ENCODE peak calls at places on chromosomes 3 and 15, in ten cellular contexts. One of them, this sample, is unnamed.

GRCh38 chr3:47571391-47572165 is 7.1 kb downstream of the CSPG5 start:
- DNase-seq in NT2/D1: no peak
- DNase-seq in IMR-90: no peak
- DNase-seq in heart right ventricle: no peak
- DNase-seq in astrocyte: no peak
- DNase-seq in cardiac muscle cell: no peak
- DNase-seq in left ventricle myocardium inferior: no peak
- DNase-seq in naive thymus-derived CD4-positive, alpha-beta T cell: no peak
- DNase-seq in CD4-positive, CD25-positive, alpha-beta regulatory T cell: no peak
- DNase-seq in body of pancreas: no peak
- DNase-seq in this sample: no peak

GRCh38 chr3:72155391-72156064 is 370.6 kb upstream of the PROK2 start:
- DNase-seq in NT2/D1: no peak
- DNase-seq in IMR-90: peak; percentile 98
- DNase-seq in heart right ventricle: peak; percentile 28
- DNase-seq in astrocyte: peak; percentile 98
- DNase-seq in cardiac muscle cell: peak; percentile 94
- DNase-seq in left ventricle myocardium inferior: peak; percentile 35
- DNase-seq in naive thymus-derived CD4-positive, alpha-beta T cell: no peak
- DNase-seq in CD4-positive, CD25-positive, alpha-beta regulatory T cell: no peak
- DNase-seq in body of pancreas: peak; percentile 46
- DNase-seq in this sample: peak; percentile 2

GRCh38 chr3:81643721-81644120 is 117.7 kb downstream of the GBE1 start:
- DNase-seq in NT2/D1: no peak
- DNase-seq in IMR-90: peak; percentile 45
- DNase-seq in heart right ventricle: no peak
- DNase-seq in astrocyte: peak; percentile 22
- DNase-seq in cardiac muscle cell: peak; percentile 60
- DNase-seq in left ventricle myocardium inferior: no peak
- DNase-seq in naive thymus-derived CD4-positive, alpha-beta T cell: no peak
- DNase-seq in CD4-positive, CD25-positive, alpha-beta regulatory T cell: no peak
- DNase-seq in body of pancreas: no peak
- DNase-seq in this sample: no peak

GRCh38 chr3:112734718-112735350 is 93.9 kb upstream of the CCDC80 start:
- DNase-seq in NT2/D1: peak; percentile 75
- DNase-seq in IMR-90: peak; percentile 78
- DNase-seq in heart right ventricle: no peak
- DNase-seq in astrocyte: peak; percentile 45
- DNase-seq in cardiac muscle cell: peak; percentile 96
- DNase-seq in left ventricle myocardium inferior: no peak
- DNase-seq in naive thymus-derived CD4-positive, alpha-beta T cell: peak; percentile 76
- DNase-seq in CD4-positive, CD25-positive, alpha-beta regulatory T cell: peak; percentile 30
- DNase-seq in body of pancreas: peak; percentile 66
- DNase-seq in this sample: peak; percentile 72

GRCh38 chr3:121757087-121757811 is 7.7 kb upstream of the GOLGB1 start:
- DNase-seq in NT2/D1: no peak
- DNase-seq in IMR-90: no peak
- DNase-seq in heart right ventricle: no peak
- DNase-seq in astrocyte: no peak
- DNase-seq in cardiac muscle cell: peak; percentile 93
- DNase-seq in left ventricle myocardium inferior: peak; percentile 30
- DNase-seq in naive thymus-derived CD4-positive, alpha-beta T cell: no peak
- DNase-seq in CD4-positive, CD25-positive, alpha-beta regulatory T cell: no peak
- DNase-seq in body of pancreas: no peak
- DNase-seq in this sample: no peak

GRCh38 chr3:147356909-147357733 is 49.2 kb downstream of the ZIC4 start:
- DNase-seq in NT2/D1: no peak
- DNase-seq in IMR-90: no peak
- DNase-seq in heart right ventricle: no peak
- DNase-seq in astrocyte: no peak
- DNase-seq in cardiac muscle cell: no peak
- DNase-seq in left ventricle myocardium inferior: no peak
- DNase-seq in naive thymus-derived CD4-positive, alpha-beta T cell: no peak
- DNase-seq in CD4-positive, CD25-positive, alpha-beta regulatory T cell: no peak
- DNase-seq in body of pancreas: no peak
- DNase-seq in this sample: no peak

GRCh38 chr15:69648775-69649735 is 196.4 kb downstream of the RPLP1 start:
- DNase-seq in NT2/D1: peak; percentile 32
- DNase-seq in IMR-90: no peak
- DNase-seq in heart right ventricle: no peak
- DNase-seq in astrocyte: no peak
- DNase-seq in cardiac muscle cell: no peak
- DNase-seq in left ventricle myocardium inferior: no peak
- DNase-seq in naive thymus-derived CD4-positive, alpha-beta T cell: no peak
- DNase-seq in CD4-positive, CD25-positive, alpha-beta regulatory T cell: no peak
- DNase-seq in body of pancreas: no peak
- DNase-seq in this sample: peak; percentile 17

GRCh38 chr3:186888569-186888968 is 41.8 kb upstream of the ST6GAL1 start:
- DNase-seq in NT2/D1: no peak
- DNase-seq in IMR-90: no peak
- DNase-seq in heart right ventricle: no peak
- DNase-seq in astrocyte: no peak
- DNase-seq in cardiac muscle cell: peak; percentile 16
- DNase-seq in left ventricle myocardium inferior: no peak
- DNase-seq in naive thymus-derived CD4-positive, alpha-beta T cell: no peak
- DNase-seq in CD4-positive, CD25-positive, alpha-beta regulatory T cell: no peak
- DNase-seq in body of pancreas: no peak
- DNase-seq in this sample: no peak

GRCh38 chr15:50265620-50266019 is at the start of gene HDC:
- DNase-seq in NT2/D1: no peak
- DNase-seq in IMR-90: no peak
- DNase-seq in heart right ventricle: no peak
- DNase-seq in astrocyte: no peak
- DNase-seq in cardiac muscle cell: no peak
- DNase-seq in left ventricle myocardium inferior: no peak
- DNase-seq in naive thymus-derived CD4-positive, alpha-beta T cell: no peak
- DNase-seq in CD4-positive, CD25-positive, alpha-beta regulatory T cell: no peak
- DNase-seq in body of pancreas: no peak
- DNase-seq in this sample: no peak

GRCh38 chr3:133301194-133301593 is 98.7 kb upstream of the BFSP2 start:
- DNase-seq in NT2/D1: no peak
- DNase-seq in IMR-90: peak; percentile 96
- DNase-seq in heart right ventricle: no peak
- DNase-seq in astrocyte: peak; percentile 95
- DNase-seq in cardiac muscle cell: peak; percentile 52
- DNase-seq in left ventricle myocardium inferior: no peak
- DNase-seq in naive thymus-derived CD4-positive, alpha-beta T cell: no peak
- DNase-seq in CD4-positive, CD25-positive, alpha-beta regulatory T cell: no peak
- DNase-seq in body of pancreas: no peak
- DNase-seq in this sample: peak; percentile 83

GRCh38 chr3:16768956-16769355 is 115.8 kb upstream of the PLCL2 start:
- DNase-seq in NT2/D1: peak; percentile 81
- DNase-seq in IMR-90: no peak
- DNase-seq in heart right ventricle: no peak
- DNase-seq in astrocyte: peak; percentile 68
- DNase-seq in cardiac muscle cell: peak; percentile 84
- DNase-seq in left ventricle myocardium inferior: no peak
- DNase-seq in naive thymus-derived CD4-positive, alpha-beta T cell: no peak
- DNase-seq in CD4-positive, CD25-positive, alpha-beta regulatory T cell: no peak
- DNase-seq in body of pancreas: no peak
- DNase-seq in this sample: no peak

GRCh38 chr15:23422946-23423708 is 23.9 kb downstream of the GOLGA6L2 start:
- DNase-seq in NT2/D1: no peak
- DNase-seq in IMR-90: no peak
- DNase-seq in heart right ventricle: peak; percentile 23
- DNase-seq in astrocyte: no peak
- DNase-seq in cardiac muscle cell: peak; percentile 1
- DNase-seq in left ventricle myocardium inferior: no peak
- DNase-seq in naive thymus-derived CD4-positive, alpha-beta T cell: no peak
- DNase-seq in CD4-positive, CD25-positive, alpha-beta regulatory T cell: no peak
- DNase-seq in body of pancreas: no peak
- DNase-seq in this sample: no peak

GRCh38 chr3:69232447-69232846 is 110.1 kb upstream of the LMOD3 start:
- DNase-seq in NT2/D1: no peak
- DNase-seq in IMR-90: no peak
- DNase-seq in heart right ventricle: no peak
- DNase-seq in astrocyte: no peak
- DNase-seq in cardiac muscle cell: no peak
- DNase-seq in left ventricle myocardium inferior: no peak
- DNase-seq in naive thymus-derived CD4-positive, alpha-beta T cell: no peak
- DNase-seq in CD4-positive, CD25-positive, alpha-beta regulatory T cell: no peak
- DNase-seq in body of pancreas: no peak
- DNase-seq in this sample: no peak

GRCh38 chr3:61173685-61174084 is 77.6 kb downstream of the FHIT start:
- DNase-seq in NT2/D1: no peak
- DNase-seq in IMR-90: no peak
- DNase-seq in heart right ventricle: no peak
- DNase-seq in astrocyte: no peak
- DNase-seq in cardiac muscle cell: no peak
- DNase-seq in left ventricle myocardium inferior: no peak
- DNase-seq in naive thymus-derived CD4-positive, alpha-beta T cell: no peak
- DNase-seq in CD4-positive, CD25-positive, alpha-beta regulatory T cell: no peak
- DNase-seq in body of pancreas: no peak
- DNase-seq in this sample: no peak

GRCh38 chr3:119145500-119146167 is at the start of gene TEX55:
- DNase-seq in NT2/D1: peak; percentile 25
- DNase-seq in IMR-90: peak; percentile 61
- DNase-seq in heart right ventricle: peak; percentile 39
- DNase-seq in astrocyte: peak; percentile 29
- DNase-seq in cardiac muscle cell: peak; percentile 72
- DNase-seq in left ventricle myocardium inferior: peak; percentile 16
- DNase-seq in naive thymus-derived CD4-positive, alpha-beta T cell: peak; percentile 38
- DNase-seq in CD4-positive, CD25-positive, alpha-beta regulatory T cell: no peak
- DNase-seq in body of pancreas: peak; percentile 36
- DNase-seq in this sample: no peak

DNA sequence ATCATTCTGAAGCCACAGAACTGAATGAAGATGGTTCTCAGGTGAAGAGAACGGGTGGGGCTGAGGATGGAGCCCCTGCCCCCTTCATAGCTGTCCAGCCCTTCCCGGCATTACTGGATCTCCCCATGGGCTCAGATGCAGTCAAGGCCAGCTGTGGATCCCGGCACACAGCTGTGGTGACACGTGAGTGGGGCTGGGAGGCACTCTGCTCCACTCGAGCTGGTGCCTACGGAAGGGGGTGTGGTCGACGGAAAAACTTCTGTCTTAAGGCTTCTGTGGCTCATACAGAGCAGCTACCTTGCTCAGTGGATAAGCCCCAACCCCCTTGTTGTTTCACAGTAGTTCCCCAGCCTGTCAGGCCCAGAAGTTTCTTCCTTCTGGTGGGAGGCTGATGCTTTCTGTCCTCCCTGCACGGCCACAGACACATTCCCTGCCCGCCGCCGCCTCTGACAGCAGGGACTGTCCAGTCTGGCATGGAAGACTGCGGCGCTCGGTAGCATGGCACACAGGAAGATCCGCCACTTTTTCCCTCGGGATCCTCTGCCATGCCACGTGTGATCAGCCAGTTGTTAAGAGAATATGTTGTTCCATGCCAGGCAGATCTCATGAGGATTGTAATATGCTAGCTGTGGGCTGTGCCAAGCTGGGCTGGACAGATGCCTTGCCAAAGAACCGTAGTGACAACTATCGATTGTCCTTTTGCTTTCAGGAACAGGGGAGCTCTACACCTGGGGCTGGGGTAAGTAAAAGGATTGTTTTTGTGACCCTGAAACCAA is 5.8 kb downstream of the RCCD1 start:
- DNase-seq in NT2/D1: no peak
- DNase-seq in IMR-90: no peak
- DNase-seq in heart right ventricle: no peak
- DNase-seq in astrocyte: no peak
- DNase-seq in cardiac muscle cell: no peak
- DNase-seq in left ventricle myocardium inferior: no peak
- DNase-seq in naive thymus-derived CD4-positive, alpha-beta T cell: no peak
- DNase-seq in CD4-positive, CD25-positive, alpha-beta regulatory T cell: no peak
- DNase-seq in body of pancreas: no peak
- DNase-seq in this sample: no peak
- H3K4me1 ChIP-seq in NT2/D1: peaks cover 8% of the 10 kb centered on the region
- H3K4me1 ChIP-seq in IMR-90: peaks cover 6% of the 10 kb centered on the region
- H3K4me1 ChIP-seq in heart right ventricle: peaks cover 29% of the 10 kb centered on the region
- H3K4me1 ChIP-seq in astrocyte: peaks cover 18% of the 10 kb centered on the region
- H3K4me1 ChIP-seq in cardiac muscle cell: peaks cover 8% of the 10 kb centered on the region
- H3K4me1 ChIP-seq in left ventricle myocardium inferior: peaks cover 58% of the 10 kb centered on the region
- H3K4me1 ChIP-seq in naive thymus-derived CD4-positive, alpha-beta T cell: peaks cover 7% of the 10 kb centered on the region
- H3K4me1 ChIP-seq in CD4-positive, CD25-positive, alpha-beta regulatory T cell: peaks cover 15% of the 10 kb centered on the region
- H3K4me1 ChIP-seq in body of pancreas: peaks cover 22% of the 10 kb centered on the region
- H3K4me1 ChIP-seq in this sample: peaks cover 5% of the 10 kb centered on the region

DNA sequence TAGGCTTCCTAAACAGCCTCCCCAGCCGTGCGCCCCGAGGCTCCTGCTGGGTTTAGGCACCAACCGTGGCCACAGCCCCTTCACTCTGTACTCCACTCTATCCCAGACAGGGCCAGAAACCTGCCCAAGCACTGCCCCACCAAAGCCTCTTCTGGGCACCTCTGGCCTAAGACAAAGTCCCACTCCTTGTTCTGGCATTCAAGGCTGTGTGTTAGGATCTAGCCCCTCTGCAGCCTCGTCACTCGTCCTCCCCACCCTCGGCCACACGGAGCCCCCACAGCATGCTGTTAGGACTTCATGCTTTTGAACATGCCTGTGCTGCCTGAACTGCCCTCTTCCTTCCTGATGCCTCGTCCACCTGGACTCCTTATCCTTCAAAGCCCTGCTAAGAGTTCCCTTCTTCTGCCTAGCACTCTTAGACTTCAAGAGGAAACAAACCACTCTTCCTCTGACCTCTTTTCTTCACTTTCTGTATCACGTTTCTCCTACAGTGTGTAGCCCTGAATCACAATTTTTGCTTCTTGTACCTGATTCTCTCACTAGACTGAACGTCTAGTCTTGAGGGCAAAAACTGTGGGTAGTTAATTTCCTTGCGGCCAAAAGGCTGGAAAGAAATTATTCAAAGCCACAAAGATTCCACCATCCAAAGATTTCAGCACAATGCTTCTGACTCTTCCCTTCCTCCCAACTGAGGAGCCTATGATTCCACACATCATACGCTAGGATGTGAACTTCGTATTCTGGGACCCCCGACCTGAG is 28.6 kb downstream of the WNT7A start:
- DNase-seq in NT2/D1: no peak
- DNase-seq in IMR-90: no peak
- DNase-seq in heart right ventricle: no peak
- DNase-seq in astrocyte: no peak
- DNase-seq in cardiac muscle cell: no peak
- DNase-seq in left ventricle myocardium inferior: no peak
- DNase-seq in naive thymus-derived CD4-positive, alpha-beta T cell: no peak
- DNase-seq in CD4-positive, CD25-positive, alpha-beta regulatory T cell: no peak
- DNase-seq in body of pancreas: no peak
- DNase-seq in this sample: peak; percentile 47
- H3K27me3 ChIP-seq in NT2/D1: no peaks in the 10 kb centered on the region
- H3K27me3 ChIP-seq in IMR-90: no peaks in the 10 kb centered on the region
- H3K27me3 ChIP-seq in heart right ventricle: peaks cover 51% of the 10 kb centered on the region
- H3K27me3 ChIP-seq in astrocyte: no peaks in the 10 kb centered on the region
- H3K27me3 ChIP-seq in cardiac muscle cell: no peaks in the 10 kb centered on the region
- H3K27me3 ChIP-seq in left ventricle myocardium inferior: peaks cover 98% of the 10 kb centered on the region
- H3K27me3 ChIP-seq in naive thymus-derived CD4-positive, alpha-beta T cell: no peaks in the 10 kb centered on the region
- H3K27me3 ChIP-seq in CD4-positive, CD25-positive, alpha-beta regulatory T cell: no peaks in the 10 kb centered on the region
- H3K27me3 ChIP-seq in body of pancreas: no peaks in the 10 kb centered on the region
- H3K27me3 ChIP-seq in this sample: no peaks in the 10 kb centered on the region

GRCh38 chr3:42019953-42020260 is 58.0 kb upstream of the ULK4 start:
- DNase-seq in NT2/D1: no peak
- DNase-seq in IMR-90: no peak
- DNase-seq in heart right ventricle: no peak
- DNase-seq in astrocyte: no peak
- DNase-seq in cardiac muscle cell: no peak
- DNase-seq in left ventricle myocardium inferior: no peak
- DNase-seq in naive thymus-derived CD4-positive, alpha-beta T cell: no peak
- DNase-seq in CD4-positive, CD25-positive, alpha-beta regulatory T cell: no peak
- DNase-seq in body of pancreas: no peak
- DNase-seq in this sample: no peak
- H3K4me1 ChIP-seq in NT2/D1: peaks cover 5% of the 10 kb centered on the region
- H3K4me1 ChIP-seq in IMR-90: peaks cover 27% of the 10 kb centered on the region
- H3K4me1 ChIP-seq in heart right ventricle: peaks cover 81% of the 10 kb centered on the region
- H3K4me1 ChIP-seq in astrocyte: peaks cover 50% of the 10 kb centered on the region
- H3K4me1 ChIP-seq in cardiac muscle cell: no peaks in the 10 kb centered on the region
- H3K4me1 ChIP-seq in left ventricle myocardium inferior: peaks cover 100% of the 10 kb centered on the region
- H3K4me1 ChIP-seq in naive thymus-derived CD4-positive, alpha-beta T cell: peaks cover 6% of the 10 kb centered on the region
- H3K4me1 ChIP-seq in CD4-positive, CD25-positive, alpha-beta regulatory T cell: peaks cover 10% of the 10 kb centered on the region
- H3K4me1 ChIP-seq in body of pancreas: peaks cover 56% of the 10 kb centered on the region
- H3K4me1 ChIP-seq in this sample: peaks cover 40% of the 10 kb centered on the region

GRCh38 chr15:94042163-94042954 is 189.0 kb upstream of the MCTP2 start:
- DNase-seq in NT2/D1: no peak
- DNase-seq in IMR-90: peak; percentile 68
- DNase-seq in heart right ventricle: no peak
- DNase-seq in astrocyte: peak; percentile 97
- DNase-seq in cardiac muscle cell: peak; percentile 40
- DNase-seq in left ventricle myocardium inferior: no peak
- DNase-seq in naive thymus-derived CD4-positive, alpha-beta T cell: no peak
- DNase-seq in CD4-positive, CD25-positive, alpha-beta regulatory T cell: no peak
- DNase-seq in body of pancreas: no peak
- DNase-seq in this sample: no peak
- H3K27me3 ChIP-seq in NT2/D1: no peaks in the 10 kb centered on the region
- H3K27me3 ChIP-seq in IMR-90: no peaks in the 10 kb centered on the region
- H3K27me3 ChIP-seq in heart right ventricle: no peaks in the 10 kb centered on the region
- H3K27me3 ChIP-seq in astrocyte: no peaks in the 10 kb centered on the region
- H3K27me3 ChIP-seq in cardiac muscle cell: no peaks in the 10 kb centered on the region
- H3K27me3 ChIP-seq in left ventricle myocardium inferior: no peaks in the 10 kb centered on the region
- H3K27me3 ChIP-seq in naive thymus-derived CD4-positive, alpha-beta T cell: no peaks in the 10 kb centered on the region
- H3K27me3 ChIP-seq in CD4-positive, CD25-positive, alpha-beta regulatory T cell: no peaks in the 10 kb centered on the region
- H3K27me3 ChIP-seq in body of pancreas: no peaks in the 10 kb centered on the region
- H3K27me3 ChIP-seq in this sample: peaks cover 3% of the 10 kb centered on the region